ENCODE peak calls at places on chromosomes 16 and 17, in five cellular contexts. One of them, this sample, is unnamed.
A peak's percentile ranks its signal among the peaks of the same experiment; 100 is the strongest.

GRCh38 chr17:28612936-28613872 is 781 bp downstream of the RSKR start:
- DNase-seq in left colon: peak; percentile 38
- DNase-seq in NCI-H226: no peak
- DNase-seq in HEK293T: peak; percentile 41
- DNase-seq in HCEC 1CT: peak; percentile 23
- DNase-seq in this sample: peak; percentile 54

GRCh38 chr17:78016852-78017251 is 58.3 kb downstream of the TNRC6C start:
- DNase-seq in left colon: no peak
- DNase-seq in NCI-H226: no peak
- DNase-seq in HEK293T: no peak
- DNase-seq in HCEC 1CT: no peak
- DNase-seq in this sample: no peak

GRCh38 chr16:66299349-66299748 is 67.1 kb upstream of the CDH5 start:
- DNase-seq in left colon: no peak
- DNase-seq in NCI-H226: no peak
- DNase-seq in HEK293T: no peak
- DNase-seq in HCEC 1CT: no peak
- DNase-seq in this sample: no peak

GRCh38 chr16:31215287-31216115 is 1.4 kb downstream of the PYDC1 start:
- DNase-seq in left colon: peak; percentile 67
- DNase-seq in NCI-H226: peak; percentile 93
- DNase-seq in HEK293T: peak; percentile 76
- DNase-seq in HCEC 1CT: no peak
- DNase-seq in this sample: peak; percentile 90

GRCh38 chr17:307295-307691 is 45.3 kb downstream of the RPH3AL start:
- DNase-seq in left colon: no peak
- DNase-seq in NCI-H226: no peak
- DNase-seq in HEK293T: no peak
- DNase-seq in HCEC 1CT: no peak
- DNase-seq in this sample: no peak

GRCh38 chr16:14454391-14454790 is 175.7 kb downstream of the PARN start:
- DNase-seq in left colon: no peak
- DNase-seq in NCI-H226: peak; percentile 64
- DNase-seq in HEK293T: no peak
- DNase-seq in HCEC 1CT: peak; percentile 61
- DNase-seq in this sample: peak; percentile 14

GRCh38 chr16:85484337-85485295 is 128.5 kb upstream of the GSE1 start:
- DNase-seq in left colon: no peak
- DNase-seq in NCI-H226: no peak
- DNase-seq in HEK293T: no peak
- DNase-seq in HCEC 1CT: no peak
- DNase-seq in this sample: no peak

GRCh38 chr16:64481497-64481896 is 640.4 kb downstream of the CDH11 start:
- DNase-seq in left colon: no peak
- DNase-seq in NCI-H226: no peak
- DNase-seq in HEK293T: no peak
- DNase-seq in HCEC 1CT: no peak
- DNase-seq in this sample: no peak

GRCh38 chr16:1631931-1632637 is 19.9 kb downstream of the CRAMP1 start:
- DNase-seq in left colon: no peak
- DNase-seq in NCI-H226: no peak
- DNase-seq in HEK293T: no peak
- DNase-seq in HCEC 1CT: no peak
- DNase-seq in this sample: no peak

GRCh38 chr17:34503804-34504203 is 75.6 kb upstream of the TMEM132E start:
- DNase-seq in left colon: peak; percentile 16
- DNase-seq in NCI-H226: no peak
- DNase-seq in HEK293T: no peak
- DNase-seq in HCEC 1CT: no peak
- DNase-seq in this sample: no peak

GRCh38 chr17:57106107-57106835 is 21.2 kb downstream of the AKAP1 start:
- DNase-seq in left colon: peak; percentile 55
- DNase-seq in NCI-H226: no peak
- DNase-seq in HEK293T: peak; percentile 74
- DNase-seq in HCEC 1CT: no peak
- DNase-seq in this sample: peak; percentile 76

GRCh38 chr17:76501018-76501826 is at the start of gene RHBDF2:
- DNase-seq in left colon: peak; percentile 94
- DNase-seq in NCI-H226: peak; percentile 66
- DNase-seq in HEK293T: peak; percentile 97
- DNase-seq in HCEC 1CT: peak; percentile 76
- DNase-seq in this sample: no peak